ENCODE peak calls at places on chromosome 6, in seven cellular contexts. F is stomach, E is HCT116, D is dorsolateral prefrontal cortex, N is testis, U is cardiac fibroblast, O is MCF 10A. T is an unnamed sample.

GRCh38 chr6:70371454-70372105 is 41.7 kb upstream of the FAM135A start:
- DNase-seq in F (no peak), E (peak), D (no peak), N (no peak), U (peak), O (peak), T (no peak)

GRCh38 chr6:126721581-126722145 is 381.7 kb downstream of the CENPW start:
- DNase-seq in F (no peak), E (peak), D (no peak), N (no peak), U (peak), O (peak), T (no peak)

GRCh38 chr6:85580104-85580877 is 13.4 kb downstream of the SNX14 start:
- DNase-seq in F (peak), E (no peak), D (no peak), N (no peak), U (no peak), O (peak), T (no peak)

GRCh38 chr6:15148356-15149058 is 97.4 kb upstream of the JARID2 start:
- DNase-seq in F (no peak), E (no peak), D (no peak), N (no peak), U (peak), O (peak), T (no peak)

GRCh38 chr6:47519279-47519678 is 41.7 kb downstream of the CD2AP start:
- DNase-seq in F (no peak), E (no peak), D (no peak), N (no peak), U (no peak), O (no peak), T (no peak)

GRCh38 chr6:154536255-154536654 is 25.8 kb upstream of the CNKSR3 start:
- DNase-seq in F (no peak), E (no peak), D (no peak), N (no peak), U (no peak), O (no peak), T (no peak)

GRCh38 chr6:42241915-42242314 is 24.3 kb upstream of the MRPS10 start:
- DNase-seq in F (no peak), E (no peak), D (no peak), N (no peak), U (no peak), O (no peak), T (no peak)

GRCh38 chr6:25156123-25156522 is 123.1 kb upstream of the CARMIL1 start:
- DNase-seq in F (no peak), E (no peak), D (no peak), N (no peak), U (peak), O (no peak), T (no peak)

GRCh38 chr6:106373502-106374239 is 13.2 kb downstream of the CRYBG1 start:
- DNase-seq in F (no peak), E (no peak), D (no peak), N (no peak), U (no peak), O (no peak), T (no peak)

GRCh38 chr6:163419413-163420314 is 5.1 kb downstream of the QKI start:
- DNase-seq in F (no peak), E (no peak), D (no peak), N (no peak), U (no peak), O (peak), T (no peak)

GRCh38 chr6:165266236-165267025 is 43.0 kb downstream of the C6orf118 start:
- DNase-seq in F (no peak), E (no peak), D (no peak), N (no peak), U (no peak), O (no peak), T (no peak)

GRCh38 chr6:19925533-19925932 is 88.4 kb downstream of the ID4 start:
- DNase-seq in F (no peak), E (no peak), D (no peak), N (no peak), U (no peak), O (no peak), T (no peak)

GRCh38 chr6:105431226-105431625 is 28.3 kb upstream of the PREP start:
- DNase-seq in F (no peak), E (peak), D (no peak), N (no peak), U (peak), O (peak), T (no peak)

GRCh38 chr6:37535701-37536461 is 36.2 kb upstream of the CCDC167 start:
- DNase-seq in F (peak), E (no peak), D (no peak), N (no peak), U (no peak), O (no peak), T (no peak)

GRCh38 chr6:33746036-33746600 is 587 bp downstream of the IP6K3 start:
- DNase-seq in F (no peak), E (no peak), D (peak), N (no peak), U (peak), O (peak), T (no peak)

GRCh38 chr6:14059791-14060436 is 57.7 kb upstream of the CD83 start:
- DNase-seq in F (peak), E (no peak), D (no peak), N (peak), U (peak), O (peak), T (no peak)

GRCh38 chr6:137787016-137787415 is 80.0 kb upstream of the TNFAIP3 start:
- DNase-seq in F (no peak), E (no peak), D (no peak), N (no peak), U (no peak), O (no peak), T (no peak)

GRCh38 chr6:21665436-21666199 is 72.1 kb downstream of the SOX4 start:
- DNase-seq in F (no peak), E (no peak), D (no peak), N (no peak), U (no peak), O (no peak), T (no peak)

GRCh38 chr6:73802366-73802765 is 106.4 kb downstream of the CD109 start:
- DNase-seq in F (no peak), E (no peak), D (no peak), N (no peak), U (no peak), O (no peak), T (no peak)

GRCh38 chr6:17705428-17705777 is 1.3 kb downstream of the NUP153 start:
- DNase-seq in F (peak), E (peak), D (no peak), N (no peak), U (peak), O (peak), T (no peak)

GRCh38 chr6:86118271-86118670 is 475.6 kb upstream of the SYNCRIP start:
- DNase-seq in F (no peak), E (no peak), D (no peak), N (no peak), U (no peak), O (no peak), T (no peak)

GRCh38 chr6:46963626-46964025 is 41.9 kb upstream of the ADGRF5 start:
- DNase-seq in F (no peak), E (no peak), D (no peak), N (peak), U (peak), O (no peak), T (no peak)

GRCh38 chr6:118758942-118759341 is 107.6 kb upstream of the CEP85L start:
- DNase-seq in F (no peak), E (no peak), D (no peak), N (no peak), U (no peak), O (no peak), T (no peak)

GRCh38 chr6:130760006-130760405 is 67.2 kb upstream of the SMLR1 start:
- DNase-seq in F (no peak), E (peak), D (no peak), N (peak), U (peak), O (peak), T (no peak)

GRCh38 chr6:142871910-142872331 is 73.1 kb downstream of the HIVEP2 start:
- DNase-seq in F (no peak), E (no peak), D (no peak), N (peak), U (peak), O (peak), T (peak)

GRCh38 chr6:16508959-16509358 is 252.3 kb downstream of the ATXN1 start:
- DNase-seq in F (no peak), E (no peak), D (no peak), N (no peak), U (no peak), O (no peak), T (no peak)

GRCh38 chr6:16503241-16503775 is 258.0 kb downstream of the ATXN1 start:
- DNase-seq in F (no peak), E (no peak), D (no peak), N (no peak), U (no peak), O (no peak), T (no peak)

GRCh38 chr6:16504608-16505007 is 256.7 kb downstream of the ATXN1 start:
- DNase-seq in F (no peak), E (no peak), D (no peak), N (no peak), U (no peak), O (no peak), T (no peak)

GRCh38 chr6:16503919-16504554 is 257.2 kb downstream of the ATXN1 start:
- DNase-seq in F (no peak), E (no peak), D (no peak), N (no peak), U (no peak), O (no peak), T (no peak)

GRCh38 chr6:16505711-16506362 is 255.4 kb downstream of the ATXN1 start:
- DNase-seq in F (no peak), E (no peak), D (no peak), N (no peak), U (peak), O (no peak), T (no peak)
- TF ChIP-seq CTCF in F (no peak), E (no peak), D (no peak), N (no peak), U (no peak), O (no peak), T (no peak)

GRCh38 chr6:30169658-30170614 is 6.6 kb downstream of the TRIM15 start:
- DNase-seq in F (no peak), E (peak), D (no peak), N (no peak), U (peak), O (peak), T (no peak)
- TF ChIP-seq CTCF in F (no peak), E (peak), D (peak), N (peak), U (peak), O (peak), T (peak)

DNA sequence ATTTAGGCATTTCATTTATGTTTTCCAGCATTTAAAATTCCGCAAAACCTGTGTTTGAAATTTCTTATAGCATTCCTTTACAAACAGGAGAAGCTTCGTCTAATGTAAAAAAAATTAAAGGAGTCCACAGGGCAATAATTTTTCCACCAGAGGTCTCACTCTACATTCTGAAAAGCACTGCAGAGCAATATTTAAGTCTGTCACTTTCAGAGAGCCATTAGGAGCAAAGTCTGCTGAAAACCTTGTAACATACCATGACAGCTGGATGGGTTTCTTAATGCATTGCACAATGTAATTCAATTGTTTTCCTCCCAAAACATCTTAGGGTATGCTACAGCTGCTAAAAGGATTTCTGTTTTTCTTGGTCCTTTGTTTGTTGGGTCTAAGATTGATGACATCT is 18.0 kb downstream of the BAG2 start:
- DNase-seq in F (no peak), E (no peak), D (no peak), N (no peak), U (peak), O (peak), T (no peak)
- TF ChIP-seq CTCF in F (no peak), E (peak), D (no peak), N (no peak), U (peak), O (no peak), T (no peak)

GRCh38 chr6:36170704-36171103 is 25.8 kb upstream of the BRPF3 start:
- DNase-seq in F (no peak), E (no peak), D (no peak), N (no peak), U (no peak), O (no peak), T (no peak)

GRCh38 chr6:36171573-36171972 is 25.0 kb upstream of the BRPF3 start:
- DNase-seq in F (no peak), E (no peak), D (no peak), N (no peak), U (no peak), O (no peak), T (no peak)

DNA sequence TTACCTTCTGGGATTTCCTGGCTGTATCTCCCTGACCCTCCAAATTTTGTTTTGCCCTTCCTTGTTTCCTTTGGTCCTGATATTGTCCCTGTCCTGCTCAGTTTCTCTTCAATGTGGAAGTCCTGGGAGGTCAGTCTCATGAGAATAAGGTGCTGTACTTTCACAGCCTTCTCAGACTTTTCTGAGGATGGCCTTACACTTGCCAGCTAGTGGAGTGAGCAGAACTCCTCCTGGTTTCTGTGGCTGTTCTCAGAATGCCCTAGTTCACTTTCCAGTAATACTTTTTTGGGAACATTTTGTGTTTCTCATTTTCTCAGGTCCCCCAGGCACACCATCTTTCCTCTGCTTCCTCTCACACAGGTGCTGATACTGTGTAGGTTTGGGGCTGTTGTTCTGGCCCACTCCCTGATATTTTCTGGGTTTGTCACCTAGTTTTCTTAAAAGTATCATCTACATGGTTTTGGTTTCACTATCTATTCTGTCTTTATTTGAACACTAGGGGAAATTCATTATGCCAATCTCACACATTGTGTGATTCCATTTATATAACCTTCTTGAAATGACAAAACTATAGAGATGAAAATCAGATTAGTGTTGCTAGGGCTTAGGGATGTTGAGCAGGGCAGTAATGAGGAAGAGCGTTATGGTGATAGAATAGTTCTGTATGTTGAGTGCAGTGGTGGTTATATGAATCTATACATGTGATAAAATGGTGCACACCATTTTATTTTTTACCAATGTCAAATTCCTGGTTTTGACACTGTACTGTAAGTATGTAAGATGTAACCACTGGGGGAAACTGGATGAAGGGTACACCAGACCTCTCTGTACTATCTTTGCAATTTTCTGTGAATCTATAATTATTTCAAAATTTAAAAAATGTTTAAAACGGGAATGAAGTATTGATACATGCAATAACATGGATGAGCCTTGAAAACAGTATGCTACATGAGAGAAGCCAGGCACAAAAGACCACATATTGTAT is 27.2 kb upstream of the BRPF3 start:
- DNase-seq in F (no peak), E (no peak), D (no peak), N (no peak), U (no peak), O (no peak), T (no peak)
- TF ChIP-seq CTCF in F (no peak), E (no peak), D (no peak), N (no peak), U (no peak), O (no peak), T (no peak)

GRCh38 chr6:43432009-43432945 is 4.9 kb downstream of the ABCC10 start:
- DNase-seq in F (no peak), E (no peak), D (no peak), N (no peak), U (no peak), O (no peak), T (no peak)

GRCh38 chr6:43428112-43428570 is 800 bp downstream of the ABCC10 start:
- DNase-seq in F (no peak), E (no peak), D (no peak), N (no peak), U (no peak), O (no peak), T (no peak)

GRCh38 chr6:43426928-43427405 is 374 bp upstream of the ABCC10 start:
- DNase-seq in F (no peak), E (no peak), D (no peak), N (no peak), U (no peak), O (no peak), T (no peak)

GRCh38 chr6:43428874-43429273 is 1.5 kb downstream of the ABCC10 start:
- DNase-seq in F (no peak), E (no peak), D (no peak), N (no peak), U (peak), O (no peak), T (no peak)

GRCh38 chr6:43427406-43428111 is at the start of gene ABCC10:
- DNase-seq in F (peak), E (peak), D (peak), N (peak), U (peak), O (peak), T (peak)
- TF ChIP-seq CTCF in F (peak), E (peak), D (peak), N (no peak), U (peak), O (no peak), T (peak)

DNA sequence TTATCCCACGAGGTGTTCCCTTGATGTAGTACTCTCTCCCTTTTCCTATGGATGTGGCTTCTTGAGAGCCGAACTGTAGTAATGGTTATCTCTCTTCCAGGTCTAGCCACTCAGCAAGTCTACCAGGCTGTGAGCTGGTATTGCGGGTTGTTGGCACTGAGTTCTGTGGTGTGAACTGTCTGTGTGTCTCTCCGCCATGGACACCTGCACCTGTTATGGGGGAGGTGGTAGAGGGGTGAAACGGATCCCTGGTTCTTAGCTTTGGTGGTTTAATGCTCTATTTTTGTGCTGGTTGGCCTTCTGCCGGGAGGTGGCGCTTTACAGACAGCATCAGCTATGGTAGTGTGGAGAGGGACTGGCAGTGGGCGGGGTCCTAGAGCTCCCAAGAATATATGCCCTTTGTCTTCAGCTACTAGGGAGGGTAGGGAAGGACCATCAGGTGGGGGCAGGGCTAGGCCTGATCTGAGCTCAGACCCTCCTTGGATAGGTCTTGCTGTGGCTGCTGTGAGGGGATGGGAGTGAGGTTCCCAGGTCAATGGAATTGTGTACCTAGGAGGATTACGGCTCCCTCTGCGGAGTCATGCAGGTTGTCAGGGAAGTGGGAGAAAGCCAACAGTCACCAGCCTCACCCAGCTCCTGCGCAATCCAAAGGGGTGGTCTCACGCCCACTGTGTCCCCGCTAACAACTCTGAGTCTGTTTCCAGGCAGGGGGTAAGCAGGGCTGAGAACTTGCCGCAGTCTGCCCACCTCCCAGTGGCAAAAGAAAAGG is 154.2 kb downstream of the CCDC170 start:
- DNase-seq in F (no peak), E (peak), D (no peak), N (peak), U (peak), O (peak), T (no peak)
- TF ChIP-seq CTCF in F (no peak), E (peak), D (no peak), N (no peak), U (peak), O (no peak), T (no peak)

GRCh38 chr6:90691823-90692222 is 105.0 kb upstream of the MAP3K7 start:
- DNase-seq in F (no peak), E (no peak), D (no peak), N (no peak), U (no peak), O (peak), T (no peak)
- TF ChIP-seq CTCF in F (no peak), E (peak), D (no peak), N (peak), U (no peak), O (no peak), T (no peak)

T was measured in CD14-positive monocyte.